ENCODE peak calls at places on chromosome 1, in seven cellular contexts. C is neural progenitor cell; O is anterior cingulate cortex; M is B cell; V is activated T-helper 1 cell treated with anti-CD3 and anti-CD28 coated beads, Interleukin-12 subunit alpha, Interleukin-12 subunit beta, Interleukin-2, Interleukin-4 antibody, amounts not matched to agents 30 ng/mL and 10 ng/mL and 1 ng/mL, durations not matched to agents 14 hours and 24 hours and 36 hours; S is cerebellum; B is HCEC 1CT. N is an unnamed sample.

GRCh38 chr1:165894591-165894990 is 67.2 kb downstream of the UCK2 start:
- DNase-seq in B (no peak), C (no peak), M (no peak), V (no peak), O (no peak), S (peak), N (no peak)

GRCh38 chr1:156384007-156384406 is 15.0 kb downstream of the RHBG start:
- DNase-seq in O (no peak), S (no peak), M (no peak), V (no peak), C (no peak), B (no peak), N (peak)

GRCh38 chr1:234486858-234487830 is 8.2 kb upstream of the TARBP1 start:
- DNase-seq in V (peak), C (no peak), S (peak), M (peak), B (peak), O (peak), N (peak)

GRCh38 chr1:228014235-228014930 is 7.6 kb downstream of the WNT3A start:
- DNase-seq in C (no peak), O (no peak), V (no peak), B (no peak), M (no peak), S (no peak), N (peak)

GRCh38 chr1:168972887-168973286 is 133.6 kb upstream of the ATP1B1 start:
- DNase-seq in V (no peak), O (no peak), C (no peak), B (no peak), S (no peak), M (no peak), N (no peak)

GRCh38 chr1:12063141-12064072 is at the start of gene TNFRSF8:
- DNase-seq in B (no peak), M (peak), S (no peak), C (peak), O (no peak), V (no peak), N (peak)

GRCh38 chr1:202029727-202030126 is 19.3 kb downstream of the ELF3 start:
- DNase-seq in O (no peak), S (no peak), M (no peak), V (no peak), B (no peak), C (no peak), N (no peak)

GRCh38 chr1:42479621-42480020 is 16.5 kb downstream of the CCDC30 start:
- DNase-seq in M (no peak), S (no peak), O (no peak), C (peak), B (peak), V (no peak), N (peak)

GRCh38 chr1:40872266-40872665 is 10.1 kb upstream of the CITED4 start:
- DNase-seq in C (no peak), O (no peak), B (no peak), V (no peak), S (no peak), M (no peak), N (no peak)

GRCh38 chr1:36576118-36576517 is 93.4 kb upstream of the CSF3R start:
- DNase-seq in S (peak), C (peak), B (peak), V (peak), O (peak), M (peak), N (peak)

GRCh38 chr1:86914998-86915736 is 732 bp downstream of the HS2ST1 start:
- DNase-seq in M (peak), V (peak), C (peak), O (peak), B (peak), S (peak), N (peak)

GRCh38 chr1:1132928-1133750 is 17.2 kb upstream of the C1orf159 start:
- DNase-seq in M (no peak), S (no peak), B (no peak), O (no peak), C (no peak), V (no peak), N (no peak)

GRCh38 chr1:192949783-192950182 is 109.4 kb downstream of the UCHL5 start:
- DNase-seq in S (no peak), O (no peak), V (no peak), B (no peak), C (peak), M (no peak), N (no peak)

GRCh38 chr1:39395357-39395831 is 96.0 kb upstream of the BMP8A start:
- DNase-seq in V (no peak), O (no peak), C (no peak), B (peak), S (no peak), M (peak), N (peak)

GRCh38 chr1:229260297-229260696 is 10.6 kb upstream of the RAB4A start:
- DNase-seq in C (no peak), O (no peak), B (no peak), V (no peak), S (no peak), M (no peak), N (no peak)

GRCh38 chr1:70866522-70867256 is 180.9 kb downstream of the PTGER3 start:
- DNase-seq in V (no peak), B (no peak), S (no peak), O (no peak), M (no peak), C (peak), N (peak)

GRCh38 chr1:77776007-77776725 is 3.3 kb upstream of the MIGA1 start:
- DNase-seq in O (no peak), V (no peak), C (no peak), M (no peak), B (no peak), S (no peak), N (no peak)

GRCh38 chr1:235624751-235625192 is 24.8 kb downstream of the GNG4 start:
- DNase-seq in M (no peak), O (no peak), B (no peak), V (no peak), S (no peak), C (no peak), N (peak)